ENCODE peak calls at places on chromosomes 16 and 17, in nine cellular contexts. Q is fibroblast of villous mesenchyme; M is NCI-H2081; Z is mesendoderm; H is T-helper 1 cell; R is naive thymus-derived CD8-positive, alpha-beta T cell; F is Panc1; J is NCI-H510A; C is uterus. D is an unnamed sample.

GRCh38 chr17:48012151-48012520 is 25.5 kb downstream of the COPZ2 start:
- DNase-seq in Q (no peak), M (peak; percentile 89), Z (peak; percentile 81), H (peak; percentile 40), R (peak; percentile 53), F (no peak), J (peak; percentile 83), C (no peak), D (peak; percentile 80)

GRCh38 chr16:69326172-69326873 is 4.1 kb downstream of the PDF start:
- DNase-seq in Q (no peak), M (no peak), Z (no peak), H (no peak), R (no peak), F (no peak), J (no peak), C (no peak), D (no peak)

GRCh38 chr17:82520041-82520910 is 744 bp downstream of the FOXK2 start:
- DNase-seq in Q (peak; percentile 40), M (no peak), Z (no peak), H (peak; percentile 16), R (peak; percentile 25), F (no peak), J (no peak), C (no peak), D (peak; percentile 56)

GRCh38 chr17:17724991-17725852 is 44.0 kb downstream of the RAI1 start:
- DNase-seq in Q (peak; percentile 80), M (no peak), Z (peak; percentile 70), H (no peak), R (no peak), F (no peak), J (no peak), C (no peak), D (no peak)

GRCh38 chr17:68054296-68054900 is 18.9 kb downstream of the KPNA2 start:
- DNase-seq in Q (peak; percentile 80), M (peak; percentile 75), Z (no peak), H (no peak), R (no peak), F (no peak), J (no peak), C (peak; percentile 36), D (peak; percentile 59)

GRCh38 chr16:525520-526180 is 1.9 kb upstream of the CAPN15 start:
- DNase-seq in Q (peak; percentile 80), M (no peak), Z (peak; percentile 67), H (no peak), R (peak; percentile 21), F (peak; percentile 81), J (no peak), C (no peak), D (no peak)

GRCh38 chr16:75096730-75097129 is 19.9 kb downstream of the LDHD start:
- DNase-seq in Q (no peak), M (no peak), Z (peak; percentile 90), H (no peak), R (no peak), F (no peak), J (peak; percentile 64), C (peak; percentile 43), D (no peak)

GRCh38 chr16:20515580-20516179 is 60.5 kb downstream of the ACSM2B start:
- DNase-seq in Q (no peak), M (no peak), Z (no peak), H (no peak), R (no peak), F (no peak), J (no peak), C (no peak), D (no peak)

GRCh38 chr17:36608794-36609497 is 7.6 kb downstream of the MRM1 start:
- DNase-seq in Q (peak; percentile 67), M (peak; percentile 87), Z (peak; percentile 78), H (no peak), R (no peak), F (no peak), J (peak; percentile 9), C (peak; percentile 32), D (peak; percentile 63)

GRCh38 chr16:85346404-85347212 is 234.3 kb upstream of the CIBAR2 start:
- DNase-seq in Q (no peak), M (no peak), Z (no peak), H (no peak), R (no peak), F (no peak), J (no peak), C (no peak), D (no peak)

GRCh38 chr16:51982715-51983680 is 563.9 kb downstream of the TOX3 start:
- DNase-seq in Q (peak; percentile 82), M (peak; percentile 74), Z (peak; percentile 69), H (no peak), R (no peak), F (peak; percentile 52), J (peak; percentile 60), C (peak; percentile 61), D (no peak)

GRCh38 chr16:81652798-81653505 is 126.1 kb upstream of the PLCG2 start:
- DNase-seq in Q (no peak), M (peak; percentile 97), Z (no peak), H (no peak), R (no peak), F (no peak), J (no peak), C (no peak), D (no peak)

GRCh38 chr16:88768041-88768876 is 16.8 kb downstream of the PIEZO1 start:
- DNase-seq in Q (peak; percentile 81), M (no peak), Z (no peak), H (no peak), R (no peak), F (no peak), J (no peak), C (peak; percentile 63), D (peak; percentile 72)

GRCh38 chr16:2194166-2194834 is 2.1 kb downstream of the CASKIN1 start:
- DNase-seq in Q (peak; percentile 12), M (peak; percentile 21), Z (peak; percentile 40), H (no peak), R (no peak), F (no peak), J (no peak), C (peak; percentile 74), D (no peak)

GRCh38 chr16:1708768-1709180 is 2.8 kb downstream of the MAPK8IP3 start:
- DNase-seq in Q (peak; percentile 70), M (no peak), Z (no peak), H (no peak), R (no peak), F (no peak), J (peak; percentile 37), C (no peak), D (no peak)

GRCh38 chr16:49183911-49184310 is 97.7 kb downstream of the CBLN1 start:
- DNase-seq in Q (no peak), M (no peak), Z (peak; percentile 64), H (no peak), R (no peak), F (no peak), J (peak; percentile 57), C (no peak), D (no peak)

GRCh38 chr16:69273009-69273408 is 38.1 kb upstream of the VPS4A start:
- DNase-seq in Q (peak; percentile 79), M (no peak), Z (no peak), H (no peak), R (no peak), F (no peak), J (no peak), C (no peak), D (no peak)

GRCh38 chr16:85610446-85611204 is 2.5 kb upstream of the GSE1 start:
- DNase-seq in Q (peak; percentile 82), M (peak; percentile 91), Z (peak; percentile 95), H (peak; percentile 76), R (peak; percentile 86), F (peak; percentile 67), J (peak; percentile 95), C (peak; percentile 84), D (peak; percentile 90)

GRCh38 chr16:67158637-67159600 is 790 bp downstream of the TRADD start:
- DNase-seq in Q (peak; percentile 47), M (no peak), Z (peak; percentile 32), H (peak; percentile 65), R (peak; percentile 62), F (no peak), J (no peak), C (no peak), D (peak; percentile 80)

GRCh38 chr17:30380106-30380420 is 1.3 kb downstream of the CPD start:
- DNase-seq in Q (peak; percentile 33), M (no peak), Z (no peak), H (no peak), R (no peak), F (no peak), J (no peak), C (no peak), D (no peak)

GRCh38 chr16:35142809-35143192 is 1683.4 kb downstream of the TP53TG3F start:
- DNase-seq in Q (no peak), M (no peak), Z (no peak), H (no peak), R (no peak), F (no peak), J (no peak), C (no peak), D (no peak)

D was measured in aorta.